ENCODE peak calls at places on chromosomes 13 and 19, in nine cellular contexts. C is cardiac fibroblast, F is ovary, E is tibial nerve, G is gastrocnemius medialis, A is type B pancreatic cell, R is Panc1, H is GM23338, Z is progenitor cell of endocrine pancreas. J is an unnamed sample.

GRCh38 chr13:80036845-80037504 is 304.0 kb downstream of the SPRY2 start:
- DNase-seq in C (no peak), F (no peak), A (no peak), R (no peak), Z (no peak), G (no peak), H (no peak), E (no peak), J (no peak)

GRCh38 chr19:18425515-18426415 is 6.6 kb downstream of the SSBP4 start:
- DNase-seq in A (no peak), H (peak), R (no peak), Z (no peak), E (no peak), G (no peak), F (peak), C (peak), J (no peak)

GRCh38 chr13:73937420-73937819 is 196.8 kb downstream of the KLF12 start:
- DNase-seq in C (no peak), A (no peak), F (no peak), Z (no peak), E (no peak), G (no peak), H (no peak), R (no peak), J (no peak)

GRCh38 chr13:47178090-47178950 is 281.5 kb upstream of the HTR2A start:
- DNase-seq in C (no peak), E (no peak), R (no peak), Z (no peak), G (no peak), A (no peak), F (no peak), H (no peak), J (no peak)

GRCh38 chr19:29715695-29716581 is 877 bp upstream of the C19orf12 start:
- DNase-seq in E (no peak), A (no peak), G (no peak), H (peak), R (no peak), F (no peak), C (peak), Z (no peak), J (no peak)

GRCh38 chr19:35042954-35043604 is 1.6 kb downstream of the HPN start:
- DNase-seq in H (no peak), E (no peak), R (no peak), F (no peak), C (no peak), A (no peak), G (no peak), Z (no peak), J (no peak)

GRCh38 chr19:46015080-46015960 is 7.5 kb downstream of the PGLYRP1 start:
- DNase-seq in E (no peak), H (peak), Z (peak), R (no peak), F (peak), C (peak), G (no peak), A (no peak), J (no peak)

GRCh38 chr13:75365724-75366173 is 116.2 kb downstream of the TBC1D4 start:
- DNase-seq in A (no peak), Z (no peak), G (no peak), E (no peak), C (peak), F (no peak), R (peak), H (peak), J (no peak)

GRCh38 chr13:72651196-72651595 is 76.2 kb downstream of the MZT1 start:
- DNase-seq in R (no peak), H (peak), A (no peak), G (no peak), E (no peak), Z (no peak), F (no peak), C (no peak), J (no peak)

GRCh38 chr19:7554990-7555864 is 19.7 kb downstream of the PNPLA6 start:
- DNase-seq in R (no peak), H (peak), E (no peak), C (no peak), Z (no peak), A (no peak), F (peak), G (no peak), J (no peak)

GRCh38 chr19:57473646-57474045 is 3.7 kb downstream of the ZNF772 start:
- DNase-seq in G (no peak), R (no peak), H (peak), C (peak), A (no peak), E (no peak), Z (no peak), F (no peak), J (no peak)

GRCh38 chr19:20339444-20339843 is 172.4 kb downstream of the ZNF486 start:
- DNase-seq in A (no peak), F (no peak), H (no peak), C (no peak), E (no peak), Z (no peak), R (no peak), G (no peak), J (no peak)

GRCh38 chr13:50793026-50793425 is 50.5 kb downstream of the DLEU7 start:
- DNase-seq in G (no peak), H (no peak), Z (no peak), R (no peak), A (no peak), C (no peak), F (no peak), E (no peak), J (no peak)

GRCh38 chr13:105817011-105817410 is 718.5 kb downstream of the EFNB2 start:
- DNase-seq in R (no peak), C (no peak), E (no peak), A (no peak), H (peak), G (no peak), F (no peak), Z (no peak), J (no peak)

GRCh38 chr13:32878172-32878571 is 138.1 kb upstream of the KL start:
- DNase-seq in Z (no peak), E (no peak), G (no peak), C (no peak), H (no peak), R (no peak), F (no peak), A (no peak), J (no peak)

GRCh38 chr13:24997367-24997967 is 98.5 kb upstream of the PABPC3 start:
- DNase-seq in H (peak), A (no peak), C (peak), G (no peak), F (no peak), E (no peak), Z (no peak), R (no peak), J (no peak)

GRCh38 chr19:7456964-7457541 is 31.8 kb downstream of the PEX11G start:
- DNase-seq in G (no peak), H (no peak), F (no peak), E (no peak), Z (no peak), A (no peak), C (no peak), R (no peak), J (no peak)

GRCh38 chr13:101425623-101426022 is 9.3 kb upstream of the NALCN start:
- DNase-seq in G (no peak), A (no peak), E (no peak), F (no peak), R (no peak), Z (no peak), H (no peak), C (no peak), J (no peak)

GRCh38 chr19:8654591-8655339 is 24.3 kb downstream of the NFILZ start:
- DNase-seq in A (peak), F (peak), R (peak), Z (peak), C (peak), E (no peak), G (no peak), H (peak), J (peak)

GRCh38 chr13:73677041-73677589 is 457.1 kb downstream of the KLF12 start:
- DNase-seq in F (no peak), E (no peak), Z (no peak), R (no peak), C (peak), G (no peak), A (no peak), H (no peak), J (no peak)

GRCh38 chr13:95601906-95602305 is 42.6 kb downstream of the DZIP1 start:
- DNase-seq in G (no peak), C (no peak), H (no peak), F (no peak), Z (no peak), A (no peak), E (no peak), R (no peak), J (no peak)

GRCh38 chr13:97935071-97935470 is 18.4 kb upstream of the IPO5 start:
- DNase-seq in F (no peak), E (no peak), H (no peak), C (peak), Z (no peak), A (no peak), R (no peak), G (no peak), J (no peak)

GRCh38 chr13:43776680-43777079 is 10.1 kb downstream of the ENOX1 start:
- DNase-seq in Z (no peak), F (no peak), R (no peak), C (no peak), G (no peak), A (no peak), H (peak), E (no peak), J (no peak)

GRCh38 chr19:29523568-29523967 is 2.2 kb upstream of the VSTM2B start:
- DNase-seq in C (no peak), Z (no peak), E (no peak), R (no peak), F (no peak), H (no peak), G (no peak), A (no peak), J (no peak)

GRCh38 chr19:45967246-45967645 is 6.4 kb downstream of the NOVA2 start:
- DNase-seq in E (no peak), C (no peak), H (no peak), A (no peak), Z (no peak), G (no peak), F (no peak), R (no peak), J (no peak)

GRCh38 chr19:2207008-2207407 is 29.1 kb downstream of the PLEKHJ1 start:
- DNase-seq in R (no peak), A (no peak), G (no peak), C (no peak), F (no peak), E (no peak), Z (no peak), H (no peak), J (no peak)

GRCh38 chr19:2209408-2209807 is 26.7 kb downstream of the PLEKHJ1 start:
- DNase-seq in A (no peak), R (no peak), F (no peak), Z (no peak), G (no peak), E (no peak), C (no peak), H (no peak), J (no peak)

GRCh38 chr19:2210206-2210605 is 25.9 kb downstream of the PLEKHJ1 start:
- DNase-seq in F (no peak), Z (no peak), R (no peak), A (no peak), G (no peak), H (no peak), C (no peak), E (no peak), J (no peak)

GRCh38 chr19:2207991-2208860 is 27.9 kb downstream of the PLEKHJ1 start:
- DNase-seq in A (no peak), C (peak), G (no peak), H (peak), Z (no peak), F (no peak), E (peak), R (no peak), J (peak)

GRCh38 chr19:2208975-2209374 is 27.2 kb downstream of the PLEKHJ1 start:
- DNase-seq in H (no peak), G (no peak), E (no peak), F (no peak), R (no peak), C (peak), Z (no peak), A (no peak), J (no peak)
- TF ChIP-seq CTCF in H (no peak), G (no peak), E (no peak), F (no peak), R (no peak), C (no peak), Z (no peak), A (no peak), J (no peak)

GRCh38 chr13:26186141-26186870 is 35.8 kb downstream of the RNF6 start:
- DNase-seq in H (peak), G (peak), E (peak), R (peak), A (peak), C (peak), Z (peak), F (peak), J (peak)
- TF ChIP-seq CTCF in H (peak), G (peak), E (peak), R (peak), A (peak), C (peak), Z (peak), F (peak), J (peak)

GRCh38 chr13:99332456-99332855 is 25.3 kb upstream of the GPR183 start:
- DNase-seq in E (no peak), R (no peak), G (no peak), A (no peak), F (no peak), H (no peak), C (no peak), Z (no peak), J (no peak)

GRCh38 chr13:99336750-99337149 is 29.6 kb upstream of the GPR183 start:
- DNase-seq in R (no peak), E (no peak), A (no peak), C (no peak), Z (no peak), G (no peak), F (no peak), H (no peak), J (no peak)

GRCh38 chr13:99335603-99336002 is 28.4 kb upstream of the GPR183 start:
- DNase-seq in Z (no peak), C (no peak), E (no peak), G (no peak), A (no peak), F (no peak), R (no peak), H (peak), J (no peak)

GRCh38 chr13:99331881-99332293 is 24.7 kb upstream of the GPR183 start:
- DNase-seq in H (no peak), A (no peak), R (no peak), E (no peak), F (no peak), Z (no peak), G (no peak), C (no peak), J (no peak)

DNA sequence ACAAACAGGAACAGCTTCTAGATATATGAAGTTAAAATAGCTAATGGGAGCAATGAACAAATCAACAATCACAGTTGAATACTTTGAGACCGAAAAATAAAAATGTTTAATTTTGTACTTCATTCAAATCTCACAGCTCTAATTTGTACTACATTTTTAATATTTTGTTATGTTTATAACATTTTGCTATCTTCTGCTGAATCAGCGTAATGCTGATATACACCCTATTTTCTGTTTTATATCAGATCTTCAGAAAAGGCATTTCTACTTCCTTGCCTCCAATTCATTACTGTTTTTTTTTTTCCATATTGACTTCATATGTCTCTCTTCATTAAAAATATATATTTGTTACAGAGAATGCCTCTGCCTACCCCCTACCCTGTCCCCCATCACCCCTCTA is 27.9 kb upstream of the GPR183 start:
- DNase-seq in Z (no peak), C (no peak), G (no peak), E (no peak), F (no peak), R (no peak), A (no peak), H (no peak), J (no peak)
- TF ChIP-seq CTCF in Z (no peak), C (no peak), G (no peak), E (no peak), F (no peak), R (no peak), A (no peak), H (no peak), J (no peak)

DNA sequence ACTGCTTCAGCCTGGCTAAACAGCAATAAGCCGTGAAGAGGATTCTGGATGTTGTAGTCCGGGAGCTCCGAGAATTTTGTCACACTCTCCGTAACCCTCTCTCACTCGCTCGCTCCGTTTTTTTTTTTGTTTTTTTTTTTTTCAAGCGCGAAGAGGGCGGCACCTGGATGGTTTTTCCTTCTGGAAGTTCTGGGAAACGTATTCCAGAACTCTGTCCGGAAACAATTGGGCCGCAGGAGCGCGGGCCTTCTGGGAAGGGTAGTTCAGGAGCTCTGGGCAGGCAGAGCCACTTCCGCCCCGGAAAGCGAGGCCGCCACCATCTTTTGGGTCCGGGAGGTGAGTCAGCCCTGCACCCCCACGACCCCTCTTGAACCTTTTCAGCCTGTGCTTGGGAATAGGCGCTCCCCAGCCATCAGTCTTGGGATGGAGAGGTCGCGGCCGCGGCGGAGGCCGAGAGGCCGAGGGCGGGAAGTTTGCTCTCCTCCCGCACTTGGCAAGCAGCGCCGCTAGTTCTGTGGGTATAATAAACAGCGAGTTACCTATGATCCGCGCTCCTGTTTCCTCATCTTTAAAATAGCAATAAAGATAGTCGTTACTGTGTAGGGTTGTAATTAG is at the start of gene ZNF227:
- DNase-seq in C (peak), E (peak), A (peak), H (peak), Z (peak), F (peak), G (peak), R (peak), J (peak)
- TF ChIP-seq CTCF in C (no peak), E (no peak), A (no peak), H (no peak), Z (no peak), F (no peak), G (no peak), R (no peak), J (no peak)

DNA sequence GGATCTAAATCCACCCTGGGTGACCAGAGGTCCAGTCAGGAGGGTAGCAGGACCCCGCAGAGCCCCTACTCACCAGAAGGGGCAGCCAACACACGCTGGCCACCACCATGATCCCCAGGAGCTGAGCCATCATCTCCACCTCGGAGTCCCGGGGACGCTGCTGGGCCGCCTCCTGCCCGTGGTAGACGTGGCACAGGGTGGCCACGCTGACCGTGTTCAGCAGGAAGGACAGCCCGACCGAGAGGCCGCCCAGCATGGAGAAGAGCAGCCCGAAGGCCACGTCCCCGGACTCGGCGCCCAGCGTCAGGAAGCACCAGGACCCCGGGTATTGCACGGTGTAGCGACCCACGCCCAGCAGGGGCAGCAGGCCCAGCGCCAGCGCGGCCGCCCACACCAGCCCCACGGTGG is 6.9 kb downstream of the TBXA2R start:
- DNase-seq in A (no peak), E (no peak), R (no peak), H (peak), C (no peak), G (no peak), F (no peak), Z (no peak), J (no peak)
- TF ChIP-seq CTCF in A (peak), E (no peak), R (no peak), H (peak), C (peak), G (no peak), F (no peak), Z (peak), J (peak)

GRCh38 chr19:50659318-50660082 is 10.3 kb downstream of the C19orf81 start:
- DNase-seq in G (no peak), R (no peak), A (no peak), F (no peak), C (no peak), E (no peak), Z (no peak), H (peak), J (no peak)

GRCh38 chr19:50660083-50660366 is 10.8 kb downstream of the C19orf81 start:
- DNase-seq in Z (no peak), R (no peak), F (no peak), H (peak), C (no peak), E (no peak), G (no peak), A (no peak), J (no peak)

GRCh38 chr19:50657222-50657669 is 8.0 kb downstream of the C19orf81 start:
- DNase-seq in A (no peak), F (no peak), R (no peak), E (no peak), H (no peak), G (no peak), C (no peak), Z (no peak), J (no peak)

GRCh38 chr19:50657672-50658437 is 8.6 kb downstream of the C19orf81 start:
- DNase-seq in Z (peak), F (peak), E (peak), R (peak), C (peak), H (peak), G (peak), A (peak), J (no peak)

DNA sequence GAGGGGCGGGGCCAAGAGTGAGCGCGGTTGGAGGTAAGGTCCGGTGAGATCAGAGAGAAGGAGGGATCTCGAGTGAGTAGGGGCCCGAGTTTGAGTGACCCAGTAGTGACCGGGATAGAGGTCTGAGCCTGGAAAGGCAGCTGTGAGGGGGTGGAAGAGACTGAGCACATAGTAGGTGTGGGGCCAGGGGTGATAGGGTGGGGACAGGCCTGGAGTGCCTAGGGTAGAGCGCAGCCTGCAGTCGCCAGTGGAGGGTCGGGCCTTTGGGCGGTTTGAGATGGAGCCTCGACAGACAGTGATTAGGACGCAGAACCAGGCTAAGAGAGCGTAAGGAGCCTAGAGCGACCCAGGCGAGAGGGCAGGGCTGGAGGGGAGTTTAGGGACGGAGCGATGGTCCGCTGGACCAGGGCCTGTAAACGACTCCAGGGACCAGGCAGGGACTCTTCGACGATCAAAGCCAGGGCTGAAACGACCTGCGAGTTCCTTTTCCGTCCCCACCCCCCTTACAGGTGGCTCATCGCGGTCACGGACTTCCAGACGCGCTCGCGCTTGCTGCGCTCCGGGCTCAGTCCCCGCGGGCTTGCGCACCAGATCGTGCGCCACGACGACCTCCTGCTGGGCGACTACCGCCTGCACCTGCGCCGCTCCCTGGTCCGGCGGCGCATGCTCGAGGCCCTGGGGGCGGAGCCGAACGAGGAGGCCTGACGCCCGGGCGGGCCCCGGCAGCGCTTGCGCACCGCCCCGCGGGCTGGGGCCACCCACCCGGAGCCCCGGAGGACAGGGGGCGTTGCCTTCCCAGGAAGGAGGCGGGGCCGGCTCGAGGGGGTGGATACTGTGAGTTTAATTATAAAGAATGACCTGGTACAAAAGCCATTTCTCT is 9.4 kb downstream of the C19orf81 start:
- DNase-seq in F (peak), A (peak), C (peak), Z (peak), H (peak), G (no peak), E (no peak), R (no peak), J (no peak)
- TF ChIP-seq CTCF in F (no peak), A (no peak), C (no peak), Z (peak), H (no peak), G (no peak), E (no peak), R (no peak), J (no peak)

DNA sequence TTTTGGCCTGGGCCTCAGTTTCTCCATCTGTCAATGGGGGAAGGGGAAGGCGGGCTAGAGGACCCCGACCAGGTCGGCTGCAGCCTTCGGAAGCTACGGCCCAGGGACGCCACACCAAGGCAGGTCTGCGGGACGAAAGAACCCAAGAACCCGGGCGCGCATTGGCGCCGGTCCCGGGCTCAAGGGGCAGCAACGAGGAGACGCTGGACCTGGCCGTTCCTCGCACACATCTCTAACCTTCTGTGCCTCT is 739 bp upstream of the ILF3 start:
- DNase-seq in A (no peak), H (no peak), R (no peak), C (no peak), G (no peak), Z (no peak), E (no peak), F (no peak), J (no peak)
- TF ChIP-seq CTCF in A (no peak), H (no peak), R (no peak), C (peak), G (no peak), Z (peak), E (no peak), F (no peak), J (no peak)